ENCODE peak calls at places on chromosomes 11 and 22, in six cellular contexts. One of them, this sample, is unnamed. For H3K36me3, the result is how much of the 10 kb centered on the place peaks cover.

GRCh38 chr11:24321229-24321628 is 175.6 kb upstream of the LUZP2 start:
- DNase-seq in GM23338: no peak
- DNase-seq in kidney: no peak
- DNase-seq in sigmoid colon: no peak
- DNase-seq in PC-9: no peak
- DNase-seq in aorta: no peak
- DNase-seq in this sample: no peak

GRCh38 chr11:77113382-77114088 is 10.9 kb downstream of the OMP start:
- DNase-seq in GM23338: peak
- DNase-seq in kidney: no peak
- DNase-seq in sigmoid colon: no peak
- DNase-seq in PC-9: no peak
- DNase-seq in aorta: no peak
- DNase-seq in this sample: no peak

GRCh38 chr11:18361154-18361553 is 33.2 kb upstream of the LDHA start:
- DNase-seq in GM23338: no peak
- DNase-seq in kidney: no peak
- DNase-seq in sigmoid colon: no peak
- DNase-seq in PC-9: no peak
- DNase-seq in aorta: no peak
- DNase-seq in this sample: no peak

GRCh38 chr11:1054143-1055108 is 17.9 kb upstream of the MUC6 start:
- DNase-seq in GM23338: no peak
- DNase-seq in kidney: peak
- DNase-seq in sigmoid colon: peak
- DNase-seq in PC-9: no peak
- DNase-seq in aorta: peak
- DNase-seq in this sample: no peak

GRCh38 chr22:43013355-43014061 is 1.4 kb downstream of the PACSIN2 start:
- DNase-seq in GM23338: no peak
- DNase-seq in kidney: no peak
- DNase-seq in sigmoid colon: no peak
- DNase-seq in PC-9: peak
- DNase-seq in aorta: no peak
- DNase-seq in this sample: no peak

GRCh38 chr11:76656571-76657081 is 13.9 kb downstream of the LRRC32 start:
- DNase-seq in GM23338: no peak
- DNase-seq in kidney: peak
- DNase-seq in sigmoid colon: peak
- DNase-seq in PC-9: no peak
- DNase-seq in aorta: peak
- DNase-seq in this sample: peak

GRCh38 chr22:28183078-28183870 is 264.2 kb upstream of the PITPNB start:
- DNase-seq in GM23338: no peak
- DNase-seq in kidney: no peak
- DNase-seq in sigmoid colon: no peak
- DNase-seq in PC-9: no peak
- DNase-seq in aorta: no peak
- DNase-seq in this sample: no peak

GRCh38 chr11:69677744-69678143 is 2.6 kb upstream of the LTO1 start:
- DNase-seq in GM23338: no peak
- DNase-seq in kidney: no peak
- DNase-seq in sigmoid colon: no peak
- DNase-seq in PC-9: no peak
- DNase-seq in aorta: no peak
- DNase-seq in this sample: no peak

GRCh38 chr22:26845016-26845728 is 187.8 kb downstream of the MIAT start:
- DNase-seq in GM23338: no peak
- DNase-seq in kidney: no peak
- DNase-seq in sigmoid colon: no peak
- DNase-seq in PC-9: no peak
- DNase-seq in aorta: no peak
- DNase-seq in this sample: no peak

GRCh38 chr22:46761539-46762237 is 762 bp upstream of the TBC1D22A start:
- DNase-seq in GM23338: peak
- DNase-seq in kidney: no peak
- DNase-seq in sigmoid colon: no peak
- DNase-seq in PC-9: no peak
- DNase-seq in aorta: no peak
- DNase-seq in this sample: no peak

GRCh38 chr11:117316197-117316961 is at the start of gene BACE1:
- DNase-seq in GM23338: peak
- DNase-seq in kidney: peak
- DNase-seq in sigmoid colon: peak
- DNase-seq in PC-9: peak
- DNase-seq in aorta: peak
- DNase-seq in this sample: peak

GRCh38 chr11:133705873-133706272 is 139.4 kb downstream of the SPATA19 start:
- DNase-seq in GM23338: no peak
- DNase-seq in kidney: no peak
- DNase-seq in sigmoid colon: no peak
- DNase-seq in PC-9: no peak
- DNase-seq in aorta: no peak
- DNase-seq in this sample: no peak

GRCh38 chr11:9380773-9381172 is 3.7 kb upstream of the IPO7 start:
- DNase-seq in GM23338: peak
- DNase-seq in kidney: no peak
- DNase-seq in sigmoid colon: peak
- DNase-seq in PC-9: no peak
- DNase-seq in aorta: peak
- DNase-seq in this sample: no peak

GRCh38 chr11:12258451-12258850 is 118.9 kb upstream of the PARVA start:
- DNase-seq in GM23338: no peak
- DNase-seq in kidney: no peak
- DNase-seq in sigmoid colon: no peak
- DNase-seq in PC-9: peak
- DNase-seq in aorta: no peak
- DNase-seq in this sample: no peak

GRCh38 chr11:17405232-17406005 is 17.0 kb upstream of the KCNJ11 start:
- DNase-seq in GM23338: peak
- DNase-seq in kidney: peak
- DNase-seq in sigmoid colon: peak
- DNase-seq in PC-9: no peak
- DNase-seq in aorta: peak
- DNase-seq in this sample: no peak

GRCh38 chr11:95279921-95280861 is 49.2 kb upstream of the SESN3 start:
- DNase-seq in GM23338: peak
- DNase-seq in kidney: no peak
- DNase-seq in sigmoid colon: no peak
- DNase-seq in PC-9: no peak
- DNase-seq in aorta: no peak
- DNase-seq in this sample: no peak

GRCh38 chr11:16924462-16924825 is 89.8 kb downstream of the PLEKHA7 start:
- DNase-seq in GM23338: no peak
- DNase-seq in kidney: no peak
- DNase-seq in sigmoid colon: no peak
- DNase-seq in PC-9: no peak
- DNase-seq in aorta: no peak
- DNase-seq in this sample: no peak

GRCh38 chr22:35900483-35901168 is 128.0 kb downstream of the RBFOX2 start:
- DNase-seq in GM23338: peak
- DNase-seq in kidney: no peak
- DNase-seq in sigmoid colon: no peak
- DNase-seq in PC-9: peak
- DNase-seq in aorta: no peak
- DNase-seq in this sample: peak

GRCh38 chr11:76795285-76795935 is 12.3 kb downstream of the TSKU start:
- DNase-seq in GM23338: no peak
- DNase-seq in kidney: no peak
- DNase-seq in sigmoid colon: no peak
- DNase-seq in PC-9: no peak
- DNase-seq in aorta: no peak
- DNase-seq in this sample: no peak

GRCh38 chr11:133078012-133078411 is 454.3 kb downstream of the OPCML start:
- DNase-seq in GM23338: no peak
- DNase-seq in kidney: no peak
- DNase-seq in sigmoid colon: no peak
- DNase-seq in PC-9: no peak
- DNase-seq in aorta: no peak
- DNase-seq in this sample: no peak

GRCh38 chr11:33835143-33835878 is 56.6 kb downstream of the LMO2 start:
- DNase-seq in GM23338: no peak
- DNase-seq in kidney: no peak
- DNase-seq in sigmoid colon: no peak
- DNase-seq in PC-9: peak
- DNase-seq in aorta: no peak
- DNase-seq in this sample: no peak

GRCh38 chr22:34669001-34669400 is 397.0 kb upstream of the ISX start:
- DNase-seq in GM23338: no peak
- DNase-seq in kidney: no peak
- DNase-seq in sigmoid colon: no peak
- DNase-seq in PC-9: no peak
- DNase-seq in aorta: no peak
- DNase-seq in this sample: no peak

GRCh38 chr11:14081541-14082211 is 119.2 kb downstream of the SPON1 start:
- DNase-seq in GM23338: no peak
- DNase-seq in kidney: no peak
- DNase-seq in sigmoid colon: no peak
- DNase-seq in PC-9: no peak
- DNase-seq in aorta: no peak
- DNase-seq in this sample: peak

GRCh38 chr11:1632053-1632714 is 2.6 kb downstream of the KRTAP5-5 start:
- DNase-seq in GM23338: no peak
- DNase-seq in kidney: peak
- DNase-seq in sigmoid colon: peak
- DNase-seq in PC-9: no peak
- DNase-seq in aorta: no peak
- DNase-seq in this sample: no peak

GRCh38 chr11:78226684-78227680 is 38.3 kb downstream of the USP35 start:
- DNase-seq in GM23338: no peak
- DNase-seq in kidney: no peak
- DNase-seq in sigmoid colon: no peak
- DNase-seq in PC-9: no peak
- DNase-seq in aorta: peak
- DNase-seq in this sample: no peak

GRCh38 chr11:36362902-36363301 is 66.8 kb downstream of the PRR5L start:
- DNase-seq in GM23338: no peak
- DNase-seq in kidney: no peak
- DNase-seq in sigmoid colon: no peak
- DNase-seq in PC-9: peak
- DNase-seq in aorta: no peak
- DNase-seq in this sample: peak

GRCh38 chr22:19168088-19168890 is 10.2 kb downstream of the SLC25A1 start:
- DNase-seq in GM23338: no peak
- DNase-seq in kidney: no peak
- DNase-seq in sigmoid colon: no peak
- DNase-seq in PC-9: peak
- DNase-seq in aorta: no peak
- DNase-seq in this sample: no peak

GRCh38 chr22:39242809-39243442 is 1.9 kb downstream of the PDGFB start:
- DNase-seq in GM23338: peak
- DNase-seq in kidney: no peak
- DNase-seq in sigmoid colon: no peak
- DNase-seq in PC-9: peak
- DNase-seq in aorta: no peak
- DNase-seq in this sample: no peak

GRCh38 chr11:84853841-84854497 is 773.2 kb downstream of the DLG2 start:
- DNase-seq in GM23338: no peak
- DNase-seq in kidney: no peak
- DNase-seq in sigmoid colon: no peak
- DNase-seq in PC-9: peak
- DNase-seq in aorta: no peak
- DNase-seq in this sample: peak

DNA sequence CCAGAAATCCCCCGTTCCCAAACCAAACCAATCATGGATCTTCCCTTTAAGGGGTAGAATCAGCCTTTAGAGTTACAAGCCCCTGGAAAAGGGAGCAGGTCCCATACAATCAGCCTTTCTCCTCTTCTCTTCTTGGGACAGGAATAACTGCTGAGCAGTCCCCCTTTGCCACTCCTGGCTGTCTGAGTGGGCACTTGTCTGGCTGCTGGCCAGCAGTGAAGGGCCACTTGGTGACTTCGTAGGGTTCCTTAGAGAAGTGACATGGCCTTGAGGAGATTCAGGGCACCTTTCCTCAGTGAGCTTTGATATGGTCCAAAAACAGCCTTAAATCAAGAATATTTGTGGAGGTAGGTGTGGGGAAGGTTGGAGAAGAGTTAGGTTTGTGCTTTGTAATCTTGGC is 53.5 kb upstream of the HORMAD2 start:
- DNase-seq in GM23338: no peak
- DNase-seq in kidney: no peak
- DNase-seq in sigmoid colon: no peak
- DNase-seq in PC-9: no peak
- DNase-seq in aorta: no peak
- DNase-seq in this sample: no peak
- H3K36me3 ChIP-seq in GM23338: under half
- H3K36me3 ChIP-seq in kidney: half or more
- H3K36me3 ChIP-seq in sigmoid colon: half or more
- H3K36me3 ChIP-seq in PC-9: under half
- H3K36me3 ChIP-seq in aorta: under half
- H3K36me3 ChIP-seq in this sample: half or more

GRCh38 chr11:128480665-128481064 is 106.7 kb downstream of the ETS1 start:
- DNase-seq in GM23338: no peak
- DNase-seq in kidney: no peak
- DNase-seq in sigmoid colon: no peak
- DNase-seq in PC-9: no peak
- DNase-seq in aorta: no peak
- DNase-seq in this sample: no peak

GRCh38 chr11:128478305-128478704 is 109.1 kb downstream of the ETS1 start:
- DNase-seq in GM23338: no peak
- DNase-seq in kidney: no peak
- DNase-seq in sigmoid colon: no peak
- DNase-seq in PC-9: no peak
- DNase-seq in aorta: no peak
- DNase-seq in this sample: no peak

GRCh38 chr11:128481135-128481534 is 106.2 kb downstream of the ETS1 start:
- DNase-seq in GM23338: no peak
- DNase-seq in kidney: no peak
- DNase-seq in sigmoid colon: no peak
- DNase-seq in PC-9: no peak
- DNase-seq in aorta: no peak
- DNase-seq in this sample: no peak

GRCh38 chr11:128482092-128482491 is 105.3 kb downstream of the ETS1 start:
- DNase-seq in GM23338: no peak
- DNase-seq in kidney: no peak
- DNase-seq in sigmoid colon: no peak
- DNase-seq in PC-9: no peak
- DNase-seq in aorta: no peak
- DNase-seq in this sample: no peak

GRCh38 chr11:128480066-128480465 is 107.3 kb downstream of the ETS1 start:
- DNase-seq in GM23338: no peak
- DNase-seq in kidney: no peak
- DNase-seq in sigmoid colon: no peak
- DNase-seq in PC-9: no peak
- DNase-seq in aorta: no peak
- DNase-seq in this sample: no peak
- H3K36me3 ChIP-seq in GM23338: under half
- H3K36me3 ChIP-seq in kidney: under half
- H3K36me3 ChIP-seq in sigmoid colon: half or more
- H3K36me3 ChIP-seq in PC-9: under half
- H3K36me3 ChIP-seq in aorta: under half
- H3K36me3 ChIP-seq in this sample: half or more

GRCh38 chr11:63592975-63593395 is 21.2 kb downstream of the PLAAT3 start:
- DNase-seq in GM23338: peak
- DNase-seq in kidney: no peak
- DNase-seq in sigmoid colon: no peak
- DNase-seq in PC-9: no peak
- DNase-seq in aorta: no peak
- DNase-seq in this sample: peak
- H3K36me3 ChIP-seq in GM23338: under half
- H3K36me3 ChIP-seq in kidney: under half
- H3K36me3 ChIP-seq in sigmoid colon: half or more
- H3K36me3 ChIP-seq in PC-9: under half
- H3K36me3 ChIP-seq in aorta: under half
- H3K36me3 ChIP-seq in this sample: under half

GRCh38 chr11:44611687-44612437 is 46.4 kb downstream of the CD82 start:
- DNase-seq in GM23338: no peak
- DNase-seq in kidney: no peak
- DNase-seq in sigmoid colon: no peak
- DNase-seq in PC-9: no peak
- DNase-seq in aorta: no peak
- DNase-seq in this sample: no peak
- H3K36me3 ChIP-seq in GM23338: under half
- H3K36me3 ChIP-seq in kidney: under half
- H3K36me3 ChIP-seq in sigmoid colon: under half
- H3K36me3 ChIP-seq in PC-9: under half
- H3K36me3 ChIP-seq in aorta: under half
- H3K36me3 ChIP-seq in this sample: under half

This sample was measured in SJSA1.